ENCODE peak calls at places on chromosomes 13 and 19, in nine cellular contexts. G, N, R, O, Y, J, S, C and Z are unnamed samples.

GRCh38 chr13:86986448-86986847 is 684.7 kb upstream of the SLITRK5 start:
- DNase-seq in G (no peak), N (no peak), R (no peak), O (no peak), Y (no peak), J (no peak), S (no peak), C (no peak), Z (peak)

GRCh38 chr13:29961036-29961685 is 110.7 kb upstream of the UBL3 start:
- DNase-seq in G (no peak), N (no peak), R (no peak), O (no peak), Y (no peak), J (no peak), S (no peak), C (no peak), Z (no peak)

GRCh38 chr19:7830272-7830771 is 304 bp downstream of the EVI5L start:
- DNase-seq in G (no peak), N (no peak), R (no peak), O (no peak), Y (no peak), J (no peak), S (no peak), C (peak), Z (no peak)

GRCh38 chr13:54185785-54186184 is 1157.2 kb downstream of the OLFM4 start:
- DNase-seq in G (peak), N (no peak), R (no peak), O (no peak), Y (no peak), J (no peak), S (no peak), C (no peak), Z (no peak)

GRCh38 chr13:106560791-106561190 is 7.1 kb downstream of the ARGLU1 start:
- DNase-seq in G (no peak), N (no peak), R (no peak), O (no peak), Y (no peak), J (no peak), S (no peak), C (no peak), Z (no peak)

GRCh38 chr13:114118763-114119123 is 13.7 kb downstream of the RASA3 start:
- DNase-seq in G (no peak), N (peak), R (peak), O (no peak), Y (no peak), J (no peak), S (peak), C (no peak), Z (peak)

GRCh38 chr19:40778865-40779284 is 828 bp downstream of the RAB4B start:
- DNase-seq in G (no peak), N (no peak), R (no peak), O (no peak), Y (no peak), J (no peak), S (peak), C (no peak), Z (no peak)

GRCh38 chr13:32150239-32150638 is 118.7 kb downstream of the FRY start:
- DNase-seq in G (no peak), N (peak), R (no peak), O (no peak), Y (no peak), J (no peak), S (peak), C (no peak), Z (no peak)

GRCh38 chr13:108037348-108037747 is 178.0 kb downstream of the LIG4 start:
- DNase-seq in G (peak), N (no peak), R (no peak), O (no peak), Y (no peak), J (no peak), S (no peak), C (no peak), Z (no peak)

GRCh38 chr13:35552172-35552844 is 75.8 kb upstream of the MAB21L1 start:
- DNase-seq in G (no peak), N (peak), R (peak), O (no peak), Y (no peak), J (no peak), S (peak), C (no peak), Z (peak)

GRCh38 chr13:39888865-39889810 is 233.7 kb downstream of the COG6 start:
- DNase-seq in G (peak), N (peak), R (peak), O (no peak), Y (no peak), J (no peak), S (peak), C (no peak), Z (no peak)

GRCh38 chr13:19726611-19727010 is 56.1 kb downstream of the PSPC1 start:
- DNase-seq in G (no peak), N (peak), R (no peak), O (no peak), Y (no peak), J (no peak), S (peak), C (no peak), Z (no peak)

GRCh38 chr13:98509271-98510155 is 67.4 kb downstream of the STK24 start:
- DNase-seq in G (peak), N (peak), R (peak), O (no peak), Y (peak), J (peak), S (peak), C (peak), Z (peak)

GRCh38 chr19:33727331-33728028 is 69.2 kb upstream of the KCTD15 start:
- DNase-seq in G (no peak), N (no peak), R (no peak), O (no peak), Y (no peak), J (no peak), S (no peak), C (no peak), Z (no peak)

GRCh38 chr13:96958286-96958891 is 35.9 kb downstream of the OXGR1 start:
- DNase-seq in G (peak), N (peak), R (peak), O (no peak), Y (no peak), J (peak), S (peak), C (no peak), Z (peak)

GRCh38 chr13:113978741-113979481 is 5.0 kb upstream of the C13orf46 start:
- DNase-seq in G (no peak), N (no peak), R (no peak), O (peak), Y (no peak), J (no peak), S (no peak), C (no peak), Z (no peak)

GRCh38 chr19:23249911-23250649 is at the start of gene ZNF724:
- DNase-seq in G (peak), N (peak), R (peak), O (peak), Y (peak), J (peak), S (peak), C (peak), Z (peak)

GRCh38 chr19:51161266-51161665 is 19.2 kb downstream of the SIGLEC7 start:
- DNase-seq in G (no peak), N (no peak), R (no peak), O (no peak), Y (no peak), J (no peak), S (no peak), C (no peak), Z (no peak)
- TF ChIP-seq CTCF in G (no peak), N (no peak), R (no peak), O (no peak), Y (no peak), J (no peak), S (no peak), C (no peak), Z (no peak)

DNA sequence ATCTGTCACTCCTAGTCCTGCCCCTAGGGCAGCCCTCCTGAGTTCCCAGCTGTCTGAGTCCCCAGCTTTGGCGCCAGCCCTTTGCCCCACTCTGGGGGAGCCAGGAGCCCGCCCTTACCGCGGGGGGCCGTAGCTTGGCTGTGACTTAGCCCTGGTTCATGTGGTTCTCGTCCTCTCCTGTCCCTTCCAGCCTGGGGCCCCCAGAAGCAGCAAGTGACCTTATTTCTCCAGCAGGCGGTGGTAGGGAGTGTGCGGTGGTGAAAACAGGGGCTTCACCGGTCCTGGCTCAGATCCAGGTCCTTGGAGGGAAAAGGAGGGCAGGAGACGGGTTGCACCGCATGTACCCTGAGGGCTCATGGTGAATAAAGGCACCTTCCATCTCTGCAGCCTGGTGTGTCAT is 7.9 kb downstream of the GIPC3 start:
- DNase-seq in G (no peak), N (no peak), R (no peak), O (no peak), Y (no peak), J (no peak), S (no peak), C (no peak), Z (no peak)
- TF ChIP-seq CTCF in G (no peak), N (no peak), R (peak), O (no peak), Y (peak), J (no peak), S (no peak), C (no peak), Z (no peak)

GRCh38 chr13:80577285-80577684 is 236.4 kb upstream of the SPRY2 start:
- DNase-seq in G (no peak), N (no peak), R (no peak), O (no peak), Y (no peak), J (no peak), S (no peak), C (no peak), Z (no peak)
- TF ChIP-seq CTCF in G (no peak), N (no peak), R (no peak), O (no peak), Y (no peak), J (no peak), S (no peak), C (no peak), Z (no peak)

GRCh38 chr13:109747524-109747923 is 38.9 kb downstream of the IRS2 start:
- DNase-seq in G (no peak), N (no peak), R (no peak), O (no peak), Y (no peak), J (no peak), S (no peak), C (no peak), Z (no peak)
- TF ChIP-seq CTCF in G (no peak), N (no peak), R (no peak), O (no peak), Y (peak), J (no peak), S (no peak), C (no peak), Z (peak)